ENCODE peak calls at places on chromosomes 16 and 17, in six cellular contexts. G, U, H, D, L and K are unnamed samples.

GRCh38 chr17:58630883-58631522 is 60.8 kb downstream of the TEX14 start:
- DNase-seq in L (no peak), H (no peak), G (no peak), U (peak; percentile 47), D (no peak), K (no peak)

GRCh38 chr17:10621397-10621796 is 35.7 kb downstream of the MYH3 start:
- DNase-seq in H (no peak), G (no peak), U (no peak), L (no peak), D (no peak), K (no peak)

GRCh38 chr17:67108411-67108810 is 64.1 kb downstream of the CACNG1 start:
- DNase-seq in G (no peak), U (no peak), L (no peak), H (no peak), D (no peak), K (no peak)

GRCh38 chr17:8253801-8254200 is 4.7 kb downstream of the PFAS start:
- DNase-seq in L (no peak), U (peak; percentile 34), D (peak; percentile 77), G (no peak), H (no peak), K (no peak)

GRCh38 chr17:45814622-45815606 is 29.8 kb upstream of the SPPL2C start:
- DNase-seq in U (no peak), L (no peak), G (no peak), H (no peak), D (no peak), K (no peak)

GRCh38 chr17:18246880-18247612 is 11.5 kb downstream of the FLII start:
- DNase-seq in G (peak; percentile 87), L (no peak), U (peak; percentile 95), H (no peak), D (peak; percentile 88), K (no peak)

GRCh38 chr17:7838291-7839075 is 4.5 kb downstream of the KDM6B start:
- DNase-seq in L (peak; percentile 62), U (peak; percentile 58), D (peak; percentile 61), G (peak; percentile 79), H (no peak), K (no peak)

GRCh38 chr16:89067677-89068076 is 26.0 kb upstream of the ACSF3 start:
- DNase-seq in H (no peak), U (peak; percentile 36), L (no peak), D (peak; percentile 64), G (no peak), K (no peak)

GRCh38 chr16:49281843-49282642 is 405 bp upstream of the CBLN1 start:
- DNase-seq in H (no peak), U (peak; percentile 81), D (peak; percentile 96), G (peak; percentile 84), L (peak; percentile 68), K (no peak)

GRCh38 chr16:86836503-86837125 is 258.3 kb downstream of the FOXL1 start:
- DNase-seq in G (no peak), D (no peak), L (no peak), U (peak; percentile 51), H (no peak), K (no peak)

GRCh38 chr17:49390548-49391324 is 23.9 kb downstream of the PHB1 start:
- DNase-seq in H (no peak), G (peak; percentile 86), L (no peak), D (no peak), U (peak; percentile 23), K (no peak)

GRCh38 chr17:77807746-77808441 is 150.6 kb upstream of the TNRC6C start:
- DNase-seq in U (no peak), G (no peak), D (no peak), H (no peak), L (no peak), K (no peak)

GRCh38 chr17:1414001-1414574 is 14.1 kb upstream of the YWHAE start:
- DNase-seq in D (no peak), U (no peak), G (peak; percentile 6), H (no peak), L (no peak), K (no peak)

GRCh38 chr16:85279874-85280545 is 167.7 kb upstream of the CIBAR2 start:
- DNase-seq in U (peak; percentile 79), H (no peak), G (peak; percentile 86), L (no peak), D (no peak), K (no peak)

GRCh38 chr16:13864689-13865088 is 55.3 kb upstream of the ERCC4 start:
- DNase-seq in H (no peak), L (no peak), U (no peak), G (no peak), D (no peak), K (no peak)

GRCh38 chr16:569445-570254 is at the start of gene PIGQ:
- DNase-seq in L (peak; percentile 80), U (peak; percentile 92), D (no peak), G (peak; percentile 92), H (peak; percentile 89), K (no peak)

GRCh38 chr16:81600275-81600674 is 155.7 kb downstream of the CMIP start:
- DNase-seq in H (no peak), G (no peak), U (no peak), L (no peak), D (no peak), K (peak; percentile 68)

GRCh38 chr17:56009795-56010715 is 143.2 kb upstream of the ANKFN1 start:
- DNase-seq in D (no peak), L (no peak), U (no peak), H (no peak), G (no peak), K (no peak)

DNA sequence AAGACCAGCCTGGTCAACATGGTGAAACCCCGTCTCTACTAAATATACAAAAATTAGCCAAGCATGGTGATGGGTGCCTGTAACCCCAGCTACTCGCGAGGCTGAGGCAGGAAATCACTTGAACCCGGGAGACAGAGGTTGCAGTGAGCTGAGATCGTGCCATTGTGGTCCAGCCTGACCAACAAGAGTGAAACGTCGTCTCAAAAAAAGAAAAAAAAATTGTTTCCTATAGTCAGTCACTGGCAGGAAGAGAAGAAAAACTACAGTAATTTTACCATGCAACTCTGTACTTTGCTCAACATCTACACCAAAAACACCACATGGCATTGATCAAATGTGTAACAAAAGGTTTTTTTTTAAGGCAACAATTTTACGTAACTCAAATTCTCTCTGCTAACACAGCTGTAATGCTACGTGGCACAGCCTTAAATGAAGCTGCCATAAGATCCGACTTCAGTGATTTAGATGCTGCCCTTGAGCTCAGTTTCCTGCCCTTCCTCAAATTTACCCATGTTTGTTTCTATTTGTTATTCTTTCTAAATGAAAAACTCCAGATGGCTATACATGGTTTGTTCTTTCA is 40.2 kb downstream of the CNOT1 start:
- DNase-seq in L (no peak), G (no peak), U (no peak), D (no peak), H (no peak), K (no peak)
- H3K36me3 ChIP-seq in L (peaks cover 62% of the 10 kb centered on the region), G (peaks cover 96% of the 10 kb centered on the region), U (peaks cover 63% of the 10 kb centered on the region), D (peaks cover 58% of the 10 kb centered on the region), H (peaks cover 64% of the 10 kb centered on the region), K (no peaks in the 10 kb centered on the region)

DNA sequence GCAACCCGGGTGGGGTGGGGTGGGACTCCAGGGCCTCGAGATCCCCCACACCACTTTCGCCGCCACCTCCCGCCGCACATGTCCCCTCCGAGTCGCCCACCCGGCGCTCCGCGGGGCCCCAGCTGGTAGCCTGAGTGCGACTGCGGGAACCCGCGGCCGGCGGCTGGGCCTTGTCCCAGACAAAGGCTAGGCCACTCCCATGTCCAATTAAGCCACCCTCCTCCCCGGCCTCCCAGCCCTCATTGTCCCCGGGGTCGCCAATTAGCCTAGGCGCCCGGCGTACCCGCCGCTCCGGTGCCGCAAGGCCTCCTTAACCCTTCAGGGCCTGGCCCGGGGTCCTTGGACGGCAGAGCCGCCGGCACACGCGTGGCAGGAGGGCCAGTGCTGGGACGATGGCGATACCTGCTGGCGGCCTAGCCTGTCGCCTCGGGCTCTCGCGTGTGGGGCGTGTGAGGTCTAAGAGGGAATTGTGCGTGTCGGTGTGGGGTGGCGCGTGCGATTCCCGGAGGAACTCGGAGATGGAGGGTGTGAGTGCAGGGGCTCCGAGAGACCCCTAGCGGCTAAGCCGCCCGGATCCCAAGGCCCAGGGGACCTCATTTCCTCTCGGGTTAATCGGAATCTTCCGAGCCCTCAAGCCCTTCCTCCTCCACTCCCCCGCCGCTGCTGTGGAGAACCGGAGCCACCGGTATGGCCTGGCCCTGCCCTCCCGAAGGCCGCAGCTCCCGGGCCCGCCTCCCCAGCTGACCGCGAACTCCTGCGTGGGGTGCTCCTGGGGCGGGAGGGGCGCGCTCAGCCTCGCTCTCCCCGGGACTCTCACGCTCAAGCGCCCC is 11.7 kb downstream of the TBX2 start:
- DNase-seq in H (peak; percentile 82), D (peak; percentile 83), G (peak; percentile 85), U (peak; percentile 51), L (peak; percentile 87), K (no peak)
- TF ChIP-seq CTCF in H (peak; percentile 4), D (no peak), G (peak; percentile 39), U (no peak), L (no peak), K (peak; percentile 28)

DNA sequence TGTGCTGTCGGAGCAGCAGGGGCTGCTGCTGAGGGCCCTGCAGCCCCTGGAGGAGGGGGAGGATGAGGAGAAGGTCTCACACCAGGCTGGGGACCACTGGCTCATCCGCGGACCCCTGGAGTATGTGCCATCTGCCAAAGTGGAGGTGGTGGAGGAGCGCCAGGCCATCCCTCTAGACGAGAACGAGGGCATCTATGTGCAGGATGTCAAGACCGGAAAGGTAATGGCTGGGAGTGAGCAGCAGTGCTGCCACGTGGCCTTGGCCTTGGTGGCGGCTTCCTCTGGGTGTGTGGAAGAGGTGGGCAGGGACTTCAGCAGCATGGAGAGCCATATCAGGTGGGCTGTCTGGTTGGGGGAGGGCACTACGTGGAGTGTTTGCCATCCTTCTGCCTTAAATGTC is 20.0 kb downstream of the MVP start:
- DNase-seq in G (no peak), U (no peak), L (no peak), D (no peak), H (no peak), K (no peak)
- H3K36me3 ChIP-seq in G (peaks cover 98% of the 10 kb centered on the region), U (peaks cover 98% of the 10 kb centered on the region), L (peaks cover 100% of the 10 kb centered on the region), D (peaks cover 65% of the 10 kb centered on the region), H (peaks cover 86% of the 10 kb centered on the region), K (peaks cover 4% of the 10 kb centered on the region)

GRCh38 chr17:6279659-6280058 is 155.3 kb downstream of the AIPL1 start:
- DNase-seq in D (no peak), G (no peak), H (no peak), U (no peak), L (no peak), K (peak; percentile 16)
- TF ChIP-seq CTCF in D (no peak), G (no peak), H (no peak), U (no peak), L (no peak), K (peak; percentile 62)

DNA sequence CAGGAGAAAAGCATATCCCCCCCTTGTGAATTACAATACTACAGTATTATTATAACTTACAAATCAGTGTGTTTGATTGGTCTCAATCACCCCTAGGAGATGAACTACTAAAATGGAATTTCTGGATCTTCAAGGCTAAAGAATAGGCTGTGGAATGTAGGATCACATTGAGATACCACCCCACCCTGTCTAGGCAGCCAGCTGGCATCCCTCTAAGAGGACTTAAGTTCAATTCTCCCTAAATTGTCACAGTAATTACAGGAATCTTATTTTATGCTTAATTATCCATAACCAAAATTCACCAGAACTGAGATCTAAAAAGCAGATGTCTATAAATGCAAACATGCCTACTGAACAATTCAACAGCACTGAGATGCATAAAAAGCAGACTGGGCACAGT is 12.1 kb downstream of the AP1G1 start:
- DNase-seq in G (no peak), L (no peak), U (no peak), D (no peak), H (no peak), K (no peak)
- H3K36me3 ChIP-seq in G (peaks cover 56% of the 10 kb centered on the region), L (peaks cover 18% of the 10 kb centered on the region), U (peaks cover 13% of the 10 kb centered on the region), D (no peaks in the 10 kb centered on the region), H (peaks cover 25% of the 10 kb centered on the region), K (no peaks in the 10 kb centered on the region)

GRCh38 chr17:75625813-75626486 is 7.3 kb upstream of the SMIM5 start:
- DNase-seq in H (no peak), G (no peak), D (peak; percentile 63), U (peak; percentile 37), L (no peak), K (no peak)
- TF ChIP-seq CTCF in H (peak; percentile 59), G (peak; percentile 64), D (peak; percentile 35), U (peak; percentile 37), L (peak; percentile 14), K (peak; percentile 85)